ENCODE peak calls at places on chromosomes 2 and 18, in five cellular contexts. One of them, this sample, is unnamed.

GRCh38 chr18:79687806-79688205 is 8.2 kb downstream of the CTDP1 start:
- DNase-seq in activated T-helper 9 cell treated with anti-CD3 and anti-CD28 coated beads, Interleukin-2, amount 50 U/mL, for 16 hours: no peak
- DNase-seq in left ventricle myocardium superior: no peak
- DNase-seq in ureter: no peak
- DNase-seq in GM23338: no peak
- DNase-seq in this sample: no peak

GRCh38 chr2:33425660-33426059 is 50.8 kb upstream of the RASGRP3 start:
- DNase-seq in ureter: no peak
- DNase-seq in GM23338: no peak
- DNase-seq in left ventricle myocardium superior: no peak
- DNase-seq in activated T-helper 9 cell treated with anti-CD3 and anti-CD28 coated beads, Interleukin-2, amount 50 U/mL, for 16 hours: no peak
- DNase-seq in this sample: no peak

GRCh38 chr2:241726459-241726858 is 8.0 kb upstream of the D2HGDH start:
- DNase-seq in ureter: no peak
- DNase-seq in activated T-helper 9 cell treated with anti-CD3 and anti-CD28 coated beads, Interleukin-2, amount 50 U/mL, for 16 hours: no peak
- DNase-seq in GM23338: no peak
- DNase-seq in left ventricle myocardium superior: no peak
- DNase-seq in this sample: no peak

GRCh38 chr18:22211660-22212059 is 42.3 kb downstream of the GATA6 start:
- DNase-seq in activated T-helper 9 cell treated with anti-CD3 and anti-CD28 coated beads, Interleukin-2, amount 50 U/mL, for 16 hours: no peak
- DNase-seq in GM23338: no peak
- DNase-seq in ureter: no peak
- DNase-seq in left ventricle myocardium superior: no peak
- DNase-seq in this sample: no peak

GRCh38 chr2:125033871-125034270 is 1008.8 kb downstream of the CNTNAP5 start:
- DNase-seq in ureter: no peak
- DNase-seq in GM23338: no peak
- DNase-seq in activated T-helper 9 cell treated with anti-CD3 and anti-CD28 coated beads, Interleukin-2, amount 50 U/mL, for 16 hours: no peak
- DNase-seq in left ventricle myocardium superior: no peak
- DNase-seq in this sample: no peak

GRCh38 chr18:13252696-13253410 is 34.3 kb downstream of the LDLRAD4 start:
- DNase-seq in activated T-helper 9 cell treated with anti-CD3 and anti-CD28 coated beads, Interleukin-2, amount 50 U/mL, for 16 hours: no peak
- DNase-seq in left ventricle myocardium superior: no peak
- DNase-seq in GM23338: no peak
- DNase-seq in ureter: peak; percentile 36
- DNase-seq in this sample: no peak

GRCh38 chr2:208025037-208025813 is at the start of gene PLEKHM3:
- DNase-seq in ureter: peak; percentile 89
- DNase-seq in left ventricle myocardium superior: peak; percentile 91
- DNase-seq in activated T-helper 9 cell treated with anti-CD3 and anti-CD28 coated beads, Interleukin-2, amount 50 U/mL, for 16 hours: peak; percentile 63
- DNase-seq in GM23338: peak; percentile 92
- DNase-seq in this sample: peak; percentile 92

GRCh38 chr2:238920601-238921001 is 72.7 kb downstream of the TWIST2 start:
- DNase-seq in GM23338: no peak
- DNase-seq in left ventricle myocardium superior: no peak
- DNase-seq in activated T-helper 9 cell treated with anti-CD3 and anti-CD28 coated beads, Interleukin-2, amount 50 U/mL, for 16 hours: no peak
- DNase-seq in ureter: no peak
- DNase-seq in this sample: no peak

GRCh38 chr2:32773409-32773808 is 145.6 kb downstream of the TTC27 start:
- DNase-seq in left ventricle myocardium superior: no peak
- DNase-seq in GM23338: no peak
- DNase-seq in ureter: no peak
- DNase-seq in activated T-helper 9 cell treated with anti-CD3 and anti-CD28 coated beads, Interleukin-2, amount 50 U/mL, for 16 hours: no peak
- DNase-seq in this sample: no peak

GRCh38 chr2:69088471-69088870 is 75.5 kb downstream of the ANTXR1 start:
- DNase-seq in GM23338: no peak
- DNase-seq in ureter: no peak
- DNase-seq in left ventricle myocardium superior: no peak
- DNase-seq in activated T-helper 9 cell treated with anti-CD3 and anti-CD28 coated beads, Interleukin-2, amount 50 U/mL, for 16 hours: no peak
- DNase-seq in this sample: no peak

GRCh38 chr2:31318360-31319336 is 84.7 kb downstream of the EHD3 start:
- DNase-seq in activated T-helper 9 cell treated with anti-CD3 and anti-CD28 coated beads, Interleukin-2, amount 50 U/mL, for 16 hours: peak; percentile 21
- DNase-seq in left ventricle myocardium superior: peak; percentile 53
- DNase-seq in GM23338: no peak
- DNase-seq in ureter: no peak
- DNase-seq in this sample: peak; percentile 36

GRCh38 chr2:156329031-156329921 is 3.2 kb downstream of the NR4A2 start:
- DNase-seq in GM23338: peak; percentile 78
- DNase-seq in ureter: no peak
- DNase-seq in left ventricle myocardium superior: peak; percentile 30
- DNase-seq in activated T-helper 9 cell treated with anti-CD3 and anti-CD28 coated beads, Interleukin-2, amount 50 U/mL, for 16 hours: no peak
- DNase-seq in this sample: peak; percentile 18

GRCh38 chr2:220227272-220227920 is 600.0 kb downstream of the SLC4A3 start:
- DNase-seq in activated T-helper 9 cell treated with anti-CD3 and anti-CD28 coated beads, Interleukin-2, amount 50 U/mL, for 16 hours: no peak
- DNase-seq in ureter: no peak
- DNase-seq in left ventricle myocardium superior: no peak
- DNase-seq in GM23338: no peak
- DNase-seq in this sample: no peak

GRCh38 chr18:63082661-63083531 is 236.7 kb downstream of the BCL2 start:
- DNase-seq in GM23338: no peak
- DNase-seq in activated T-helper 9 cell treated with anti-CD3 and anti-CD28 coated beads, Interleukin-2, amount 50 U/mL, for 16 hours: no peak
- DNase-seq in left ventricle myocardium superior: no peak
- DNase-seq in ureter: no peak
- DNase-seq in this sample: no peak

GRCh38 chr2:111965062-111965461 is 66.7 kb downstream of the MERTK start:
- DNase-seq in activated T-helper 9 cell treated with anti-CD3 and anti-CD28 coated beads, Interleukin-2, amount 50 U/mL, for 16 hours: no peak
- DNase-seq in left ventricle myocardium superior: no peak
- DNase-seq in GM23338: no peak
- DNase-seq in ureter: no peak
- DNase-seq in this sample: no peak

GRCh38 chr2:146986161-146986560 is 858.7 kb upstream of the ACVR2A start:
- DNase-seq in GM23338: no peak
- DNase-seq in activated T-helper 9 cell treated with anti-CD3 and anti-CD28 coated beads, Interleukin-2, amount 50 U/mL, for 16 hours: no peak
- DNase-seq in ureter: no peak
- DNase-seq in left ventricle myocardium superior: no peak
- DNase-seq in this sample: no peak

GRCh38 chr2:16151281-16151570 is 210.9 kb downstream of the MYCN start:
- DNase-seq in GM23338: no peak
- DNase-seq in activated T-helper 9 cell treated with anti-CD3 and anti-CD28 coated beads, Interleukin-2, amount 50 U/mL, for 16 hours: no peak
- DNase-seq in ureter: no peak
- DNase-seq in left ventricle myocardium superior: no peak
- DNase-seq in this sample: no peak

GRCh38 chr2:127640082-127641072 is 5.6 kb upstream of the GPR17 start:
- DNase-seq in activated T-helper 9 cell treated with anti-CD3 and anti-CD28 coated beads, Interleukin-2, amount 50 U/mL, for 16 hours: no peak
- DNase-seq in ureter: no peak
- DNase-seq in GM23338: peak; percentile 65
- DNase-seq in left ventricle myocardium superior: peak; percentile 38
- DNase-seq in this sample: no peak

GRCh38 chr18:79512461-79513380 is 117.0 kb downstream of the NFATC1 start:
- DNase-seq in left ventricle myocardium superior: peak; percentile 25
- DNase-seq in GM23338: no peak
- DNase-seq in ureter: peak; percentile 33
- DNase-seq in activated T-helper 9 cell treated with anti-CD3 and anti-CD28 coated beads, Interleukin-2, amount 50 U/mL, for 16 hours: no peak
- DNase-seq in this sample: no peak

GRCh38 chr2:161165266-161165665 is 5.0 kb downstream of the TANK start:
- DNase-seq in activated T-helper 9 cell treated with anti-CD3 and anti-CD28 coated beads, Interleukin-2, amount 50 U/mL, for 16 hours: no peak
- DNase-seq in left ventricle myocardium superior: no peak
- DNase-seq in ureter: no peak
- DNase-seq in GM23338: no peak
- DNase-seq in this sample: no peak

GRCh38 chr18:57088883-57089282 is 58.0 kb upstream of the BOD1L2 start:
- DNase-seq in ureter: no peak
- DNase-seq in activated T-helper 9 cell treated with anti-CD3 and anti-CD28 coated beads, Interleukin-2, amount 50 U/mL, for 16 hours: no peak
- DNase-seq in GM23338: no peak
- DNase-seq in left ventricle myocardium superior: no peak
- DNase-seq in this sample: no peak

GRCh38 chr18:55908790-55909408 is 320.9 kb upstream of the TCF4 start:
- DNase-seq in activated T-helper 9 cell treated with anti-CD3 and anti-CD28 coated beads, Interleukin-2, amount 50 U/mL, for 16 hours: no peak
- DNase-seq in GM23338: no peak
- DNase-seq in left ventricle myocardium superior: no peak
- DNase-seq in ureter: no peak
- DNase-seq in this sample: no peak

GRCh38 chr18:45920367-45920766 is 46.8 kb downstream of the EPG5 start:
- DNase-seq in GM23338: no peak
- DNase-seq in left ventricle myocardium superior: peak; percentile 94
- DNase-seq in ureter: peak; percentile 71
- DNase-seq in activated T-helper 9 cell treated with anti-CD3 and anti-CD28 coated beads, Interleukin-2, amount 50 U/mL, for 16 hours: no peak
- DNase-seq in this sample: peak; percentile 82